ENCODE peak calls at places on chromosomes 13 and 19, in six cellular contexts. One of them, this sample, is unnamed.

GRCh38 chr19:5492813-5493409 is 37.7 kb downstream of the ZNRF4 start:
- DNase-seq in GM12878: no peak
- DNase-seq in upper lobe of left lung: no peak
- DNase-seq in HepG2: no peak
- DNase-seq in H1: no peak
- DNase-seq in stomach: no peak
- DNase-seq in this sample: no peak

GRCh38 chr19:18417250-18418033 is 1.8 kb upstream of the SSBP4 start:
- DNase-seq in H1: peak
- DNase-seq in HepG2: peak
- DNase-seq in GM12878: no peak
- DNase-seq in upper lobe of left lung: peak
- DNase-seq in stomach: no peak
- DNase-seq in this sample: peak

GRCh38 chr19:10768936-10769335 is 51.1 kb downstream of the DNM2 start:
- DNase-seq in HepG2: no peak
- DNase-seq in H1: no peak
- DNase-seq in upper lobe of left lung: no peak
- DNase-seq in GM12878: no peak
- DNase-seq in stomach: no peak
- DNase-seq in this sample: no peak

GRCh38 chr19:1873524-1874473 is 10.4 kb upstream of the KLF16 start:
- DNase-seq in GM12878: no peak
- DNase-seq in H1: no peak
- DNase-seq in upper lobe of left lung: peak
- DNase-seq in HepG2: no peak
- DNase-seq in stomach: peak
- DNase-seq in this sample: no peak

GRCh38 chr19:12993562-12993961 is 1.7 kb upstream of the NFIX start:
- DNase-seq in upper lobe of left lung: peak
- DNase-seq in stomach: no peak
- DNase-seq in GM12878: no peak
- DNase-seq in H1: no peak
- DNase-seq in HepG2: no peak
- DNase-seq in this sample: no peak

GRCh38 chr13:112903071-112903577 is 65.9 kb upstream of the MCF2L start:
- DNase-seq in H1: no peak
- DNase-seq in upper lobe of left lung: no peak
- DNase-seq in GM12878: no peak
- DNase-seq in stomach: no peak
- DNase-seq in HepG2: no peak
- DNase-seq in this sample: no peak

GRCh38 chr19:14347999-14348889 is 33.0 kb upstream of the ADGRE5 start:
- DNase-seq in HepG2: peak
- DNase-seq in GM12878: no peak
- DNase-seq in stomach: peak
- DNase-seq in upper lobe of left lung: peak
- DNase-seq in H1: peak
- DNase-seq in this sample: peak

GRCh38 chr13:37143901-37144300 is 38.4 kb upstream of the CSNK1A1L start:
- DNase-seq in HepG2: no peak
- DNase-seq in upper lobe of left lung: no peak
- DNase-seq in GM12878: no peak
- DNase-seq in H1: no peak
- DNase-seq in stomach: no peak
- DNase-seq in this sample: no peak

GRCh38 chr19:48565090-48565489 is 13.1 kb downstream of the SULT2B1 start:
- DNase-seq in upper lobe of left lung: no peak
- DNase-seq in GM12878: no peak
- DNase-seq in HepG2: peak
- DNase-seq in stomach: no peak
- DNase-seq in H1: no peak
- DNase-seq in this sample: no peak

GRCh38 chr13:20715340-20715732 is 11.8 kb downstream of the IL17D start:
- DNase-seq in stomach: no peak
- DNase-seq in upper lobe of left lung: no peak
- DNase-seq in GM12878: no peak
- DNase-seq in H1: no peak
- DNase-seq in HepG2: no peak
- DNase-seq in this sample: no peak

GRCh38 chr19:43595605-43595998 is 332 bp downstream of the IRGQ start:
- DNase-seq in HepG2: no peak
- DNase-seq in upper lobe of left lung: no peak
- DNase-seq in GM12878: no peak
- DNase-seq in H1: peak
- DNase-seq in stomach: no peak
- DNase-seq in this sample: peak

DNA sequence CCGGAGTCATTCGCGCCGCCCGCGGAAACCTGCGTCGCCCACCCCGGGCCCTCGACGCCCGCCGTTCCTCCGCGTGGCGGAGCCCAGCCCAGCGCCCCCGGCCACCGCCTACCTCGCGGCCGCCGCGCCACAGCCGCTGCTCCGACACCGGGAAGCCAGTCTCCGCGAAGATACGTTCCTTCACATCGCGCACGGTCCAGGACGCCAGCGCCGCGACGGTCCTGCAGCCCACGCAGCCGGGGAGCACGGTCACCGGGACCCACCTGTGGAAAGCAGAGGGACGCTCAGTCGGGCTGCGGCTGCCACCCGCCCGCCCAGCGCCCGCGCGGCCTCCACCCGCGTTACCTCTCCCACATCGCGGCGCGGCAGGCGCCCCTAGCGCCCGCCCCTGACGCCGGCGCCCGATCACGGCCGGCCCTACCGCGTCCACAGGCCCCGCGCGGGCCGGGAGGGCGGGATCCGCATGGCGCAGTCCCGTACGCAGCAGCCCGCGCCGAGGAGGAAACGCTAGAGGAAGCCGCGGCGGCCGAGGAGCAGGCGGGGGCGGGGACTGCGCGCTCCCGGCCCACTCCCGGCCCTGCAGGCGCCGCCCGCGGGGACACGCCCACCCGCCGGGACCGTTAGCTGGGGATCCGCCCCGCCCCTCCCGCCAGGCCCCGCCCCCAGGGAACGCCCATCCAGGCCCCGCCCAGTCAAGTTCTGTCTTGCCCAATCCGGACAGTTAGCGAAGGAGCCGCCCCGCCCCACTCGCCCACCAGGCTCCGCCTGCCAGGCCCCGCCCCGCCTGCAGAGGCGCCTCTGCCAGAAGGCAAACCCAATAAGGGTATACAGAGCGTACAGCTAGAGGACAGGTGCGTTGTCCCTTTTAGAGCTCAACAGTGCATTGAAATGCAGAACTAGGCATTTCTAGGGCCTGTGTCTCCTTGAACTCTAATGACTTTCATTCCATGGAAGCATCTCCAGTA is 58.2 kb downstream of the SACS start:
- DNase-seq in GM12878: peak
- DNase-seq in HepG2: peak
- DNase-seq in upper lobe of left lung: peak
- DNase-seq in stomach: peak
- DNase-seq in H1: peak
- DNase-seq in this sample: peak
- TF ChIP-seq POLR2AphosphoS5 in GM12878: peak
- TF ChIP-seq POLR2AphosphoS5 in HepG2: peak
- TF ChIP-seq POLR2AphosphoS5 in upper lobe of left lung: peak
- TF ChIP-seq POLR2AphosphoS5 in stomach: peak
- TF ChIP-seq POLR2AphosphoS5 in H1: peak
- TF ChIP-seq POLR2AphosphoS5 in this sample: no peak

DNA sequence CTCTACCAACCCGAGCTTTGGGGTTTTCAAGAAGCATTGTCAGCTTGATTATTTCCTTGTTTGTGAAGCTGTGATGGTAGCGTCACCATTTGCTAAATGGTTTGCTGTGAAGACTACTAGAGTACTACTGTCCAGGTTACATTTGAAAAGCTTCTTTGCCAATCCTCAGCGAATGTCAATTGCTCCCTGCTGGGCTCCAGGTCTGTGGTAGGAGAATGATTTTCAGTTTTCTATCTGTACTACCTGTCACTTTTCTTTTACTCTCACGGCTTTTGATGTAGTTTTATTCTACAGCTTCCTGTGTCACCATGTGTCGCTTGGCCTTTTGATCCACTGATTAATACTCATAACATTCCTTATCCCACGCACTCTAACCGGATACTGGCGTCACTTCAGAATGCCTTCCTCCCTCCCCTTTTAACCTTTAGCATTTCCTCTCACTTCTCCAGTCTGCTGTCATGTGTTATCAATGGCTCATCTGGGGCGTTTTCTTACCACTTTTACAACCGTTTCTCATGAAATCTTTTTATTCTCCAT is 7.5 kb upstream of the GPR183 start:
- DNase-seq in H1: no peak
- DNase-seq in upper lobe of left lung: no peak
- DNase-seq in stomach: no peak
- DNase-seq in GM12878: no peak
- DNase-seq in HepG2: no peak
- DNase-seq in this sample: no peak
- TF ChIP-seq EP300 in H1: no peak
- TF ChIP-seq EP300 in upper lobe of left lung: no peak
- TF ChIP-seq EP300 in stomach: no peak
- TF ChIP-seq EP300 in GM12878: no peak
- TF ChIP-seq EP300 in HepG2: no peak
- TF ChIP-seq EP300 in this sample: no peak

DNA sequence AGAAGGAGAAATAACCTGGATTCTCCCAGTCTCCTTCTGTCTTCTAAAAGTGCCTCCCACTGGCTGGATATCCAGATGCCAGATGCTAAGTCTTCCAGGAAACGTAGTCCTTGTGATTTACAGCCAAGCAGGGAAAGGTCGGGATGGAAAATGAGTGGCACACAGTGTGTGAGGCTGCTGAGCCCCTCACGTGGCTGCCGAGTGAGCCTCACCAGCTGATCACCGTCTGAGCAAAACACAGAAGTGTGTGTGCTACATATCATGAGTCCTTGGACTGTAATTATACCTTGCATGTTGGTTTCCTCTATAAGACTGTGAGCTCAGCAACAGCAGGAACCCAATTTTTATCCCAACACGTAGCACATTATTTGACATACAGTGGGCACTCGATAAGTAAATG is 15.1 kb downstream of the LHFPL6 start:
- DNase-seq in GM12878: no peak
- DNase-seq in HepG2: no peak
- DNase-seq in H1: no peak
- DNase-seq in upper lobe of left lung: peak
- DNase-seq in stomach: no peak
- DNase-seq in this sample: no peak
- TF ChIP-seq POLR2AphosphoS5 in GM12878: no peak
- TF ChIP-seq POLR2AphosphoS5 in HepG2: no peak
- TF ChIP-seq POLR2AphosphoS5 in H1: no peak
- TF ChIP-seq POLR2AphosphoS5 in upper lobe of left lung: no peak
- TF ChIP-seq POLR2AphosphoS5 in stomach: no peak
- TF ChIP-seq POLR2AphosphoS5 in this sample: no peak

DNA sequence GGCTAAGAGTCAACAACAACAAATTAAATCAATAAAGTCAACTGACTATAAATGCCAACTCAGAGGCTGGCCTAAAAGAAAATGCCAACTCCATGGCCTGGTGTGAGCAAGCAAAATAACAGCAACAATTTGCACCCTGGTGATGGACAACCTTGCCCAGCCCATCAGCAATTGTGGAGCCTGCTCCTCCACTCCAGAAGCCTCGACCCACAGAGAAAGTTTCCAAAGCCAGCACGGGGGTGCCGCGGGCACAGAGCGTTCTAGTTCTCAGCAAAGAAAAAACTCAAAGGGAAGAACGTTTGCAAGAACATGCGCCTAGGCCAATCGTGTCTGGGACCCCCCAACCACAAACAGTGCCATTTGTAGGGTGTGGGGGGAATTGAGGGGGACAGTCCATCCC is 11.3 kb downstream of the EPS15L1 start:
- DNase-seq in HepG2: no peak
- DNase-seq in upper lobe of left lung: no peak
- DNase-seq in H1: no peak
- DNase-seq in GM12878: no peak
- DNase-seq in stomach: no peak
- DNase-seq in this sample: no peak
- TF ChIP-seq EP300 in HepG2: no peak
- TF ChIP-seq EP300 in upper lobe of left lung: no peak
- TF ChIP-seq EP300 in H1: no peak
- TF ChIP-seq EP300 in GM12878: no peak
- TF ChIP-seq EP300 in stomach: no peak
- TF ChIP-seq EP300 in this sample: no peak

GRCh38 chr19:49801966-49802661 is 11.0 kb downstream of the FUZ start:
- DNase-seq in stomach: peak
- DNase-seq in H1: peak
- DNase-seq in GM12878: no peak
- DNase-seq in upper lobe of left lung: peak
- DNase-seq in HepG2: no peak
- DNase-seq in this sample: peak
- TF ChIP-seq POLR2AphosphoS5 in stomach: peak
- TF ChIP-seq POLR2AphosphoS5 in H1: no peak
- TF ChIP-seq POLR2AphosphoS5 in GM12878: no peak
- TF ChIP-seq POLR2AphosphoS5 in upper lobe of left lung: no peak
- TF ChIP-seq POLR2AphosphoS5 in HepG2: no peak
- TF ChIP-seq POLR2AphosphoS5 in this sample: no peak

GRCh38 chr13:29850213-29850898 is at the start of gene UBL3:
- DNase-seq in HepG2: peak
- DNase-seq in GM12878: peak
- DNase-seq in upper lobe of left lung: peak
- DNase-seq in stomach: peak
- DNase-seq in H1: peak
- DNase-seq in this sample: peak
- TF ChIP-seq EP300 in HepG2: no peak
- TF ChIP-seq EP300 in GM12878: no peak
- TF ChIP-seq EP300 in upper lobe of left lung: no peak
- TF ChIP-seq EP300 in stomach: no peak
- TF ChIP-seq EP300 in H1: peak
- TF ChIP-seq EP300 in this sample: no peak

GRCh38 chr19:46427518-46427917 is 1.2 kb downstream of the PNMA8C start:
- DNase-seq in upper lobe of left lung: no peak
- DNase-seq in H1: no peak
- DNase-seq in GM12878: no peak
- DNase-seq in stomach: no peak
- DNase-seq in HepG2: no peak
- DNase-seq in this sample: no peak

GRCh38 chr19:46426035-46426505 is 2.7 kb downstream of the PNMA8C start:
- DNase-seq in HepG2: peak
- DNase-seq in stomach: no peak
- DNase-seq in H1: no peak
- DNase-seq in upper lobe of left lung: no peak
- DNase-seq in GM12878: no peak
- DNase-seq in this sample: no peak

GRCh38 chr19:46429999-46430398 is 1.3 kb upstream of the PNMA8C start:
- DNase-seq in GM12878: no peak
- DNase-seq in H1: no peak
- DNase-seq in HepG2: no peak
- DNase-seq in stomach: no peak
- DNase-seq in upper lobe of left lung: no peak
- DNase-seq in this sample: no peak

GRCh38 chr19:46426506-46427162 is 2.1 kb downstream of the PNMA8C start:
- DNase-seq in upper lobe of left lung: peak
- DNase-seq in H1: peak
- DNase-seq in HepG2: peak
- DNase-seq in stomach: peak
- DNase-seq in GM12878: no peak
- DNase-seq in this sample: peak

GRCh38 chr19:46428278-46429141 is at the start of gene PNMA8C:
- DNase-seq in GM12878: no peak
- DNase-seq in stomach: peak
- DNase-seq in upper lobe of left lung: peak
- DNase-seq in H1: peak
- DNase-seq in HepG2: no peak
- DNase-seq in this sample: peak
- TF ChIP-seq POLR2AphosphoS5 in GM12878: no peak
- TF ChIP-seq POLR2AphosphoS5 in stomach: no peak
- TF ChIP-seq POLR2AphosphoS5 in upper lobe of left lung: no peak
- TF ChIP-seq POLR2AphosphoS5 in H1: no peak
- TF ChIP-seq POLR2AphosphoS5 in HepG2: no peak
- TF ChIP-seq POLR2AphosphoS5 in this sample: no peak

GRCh38 chr13:64936879-64937278 is 2293.3 kb downstream of the PCDH9 start:
- DNase-seq in stomach: no peak
- DNase-seq in upper lobe of left lung: no peak
- DNase-seq in HepG2: no peak
- DNase-seq in H1: no peak
- DNase-seq in GM12878: no peak
- DNase-seq in this sample: no peak
- TF ChIP-seq EP300 in stomach: no peak
- TF ChIP-seq EP300 in upper lobe of left lung: no peak
- TF ChIP-seq EP300 in HepG2: no peak
- TF ChIP-seq EP300 in H1: no peak
- TF ChIP-seq EP300 in GM12878: no peak
- TF ChIP-seq EP300 in this sample: no peak

This sample was measured in transverse colon.